ENCODE peak calls at places on chromosomes 6 and 20, in four cellular contexts. V is K562, N is IMR-90, Q is endothelial cell of umbilical vein. K is an unnamed sample. For H3K9me1, the result is how much of the 10 kb centered on the place peaks cover.

GRCh38 chr20:49853640-49854039 is 41.0 kb downstream of the SLC9A8 start:
- DNase-seq in V (no peak), Q (peak), N (peak), K (no peak)

GRCh38 chr6:56552212-56553130 is 90.2 kb downstream of the DST start:
- DNase-seq in V (no peak), N (peak), Q (no peak), K (no peak)

GRCh38 chr20:12660918-12661317 is 347.9 kb upstream of the SPTLC3 start:
- DNase-seq in Q (no peak), V (no peak), N (no peak), K (no peak)

GRCh38 chr6:21053612-21054011 is 519.4 kb downstream of the CDKAL1 start:
- DNase-seq in V (no peak), N (peak), Q (peak), K (no peak)

GRCh38 chr20:57509665-57510237 is 15.2 kb downstream of the CTCFL start:
- DNase-seq in N (no peak), V (peak), Q (no peak), K (no peak)

GRCh38 chr6:163652328-163652727 is 237.8 kb downstream of the QKI start:
- DNase-seq in N (no peak), V (no peak), Q (no peak), K (no peak)

GRCh38 chr20:50220093-50220893 is 29.7 kb downstream of the CEBPB start:
- DNase-seq in N (no peak), V (no peak), Q (no peak), K (no peak)

GRCh38 chr20:7790189-7790588 is 150.1 kb downstream of the HAO1 start:
- DNase-seq in V (no peak), N (no peak), Q (no peak), K (peak)

GRCh38 chr6:21151178-21151956 is 442.2 kb upstream of the SOX4 start:
- DNase-seq in V (no peak), N (no peak), Q (peak), K (no peak)

GRCh38 chr6:163438298-163438939 is 23.9 kb downstream of the QKI start:
- DNase-seq in N (peak), Q (no peak), V (no peak), K (no peak)

GRCh38 chr6:138248878-138249277 is 30.6 kb upstream of the PBOV1 start:
- DNase-seq in N (no peak), Q (no peak), V (no peak), K (no peak)

GRCh38 chr20:63884506-63885263 is 10.2 kb upstream of the DNAJC5 start:
- DNase-seq in V (no peak), N (no peak), Q (no peak), K (no peak)

GRCh38 chr6:32655311-32655710 is 11.1 kb downstream of the HLA-DQB1 start:
- DNase-seq in N (no peak), V (no peak), Q (no peak), K (no peak)

GRCh38 chr20:53981752-53982437 is 88.5 kb downstream of the BCAS1 start:
- DNase-seq in V (no peak), Q (no peak), N (no peak), K (no peak)

GRCh38 chr20:52150440-52151258 is 40.9 kb downstream of the ZFP64 start:
- DNase-seq in V (peak), Q (peak), N (peak), K (no peak)

GRCh38 chr6:76351275-76351674 is 278.8 kb upstream of the IMPG1 start:
- DNase-seq in V (no peak), N (no peak), Q (no peak), K (no peak)

GRCh38 chr20:48467622-48468021 is 360.2 kb downstream of the PREX1 start:
- DNase-seq in Q (no peak), V (peak), N (no peak), K (no peak)

GRCh38 chr20:2101057-2101934 is at the start of gene STK35:
- DNase-seq in V (peak), N (no peak), Q (peak), K (no peak)

GRCh38 chr6:170446841-170447560 is 106.1 kb downstream of the PSMB1 start:
- DNase-seq in V (no peak), Q (no peak), N (no peak), K (no peak)

DNA sequence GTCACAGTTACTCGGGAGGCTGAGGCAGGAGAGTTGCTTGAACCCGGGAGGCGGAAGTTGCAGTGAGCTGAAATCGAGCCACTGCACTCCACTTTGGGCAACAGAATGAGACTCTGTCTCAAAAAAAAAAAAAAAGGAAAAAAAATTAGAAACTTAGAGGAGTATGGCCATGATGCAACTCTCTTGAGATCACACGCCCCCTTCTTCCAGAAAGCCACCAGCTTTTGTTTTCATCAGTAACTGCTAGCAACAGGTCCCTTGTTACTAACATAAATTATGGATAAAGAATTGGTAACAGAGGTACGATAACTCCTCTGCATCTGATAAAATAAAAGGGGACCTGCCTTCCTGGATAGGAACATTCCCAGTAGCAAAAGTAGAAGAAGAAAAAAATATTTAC is 308.2 kb downstream of the CD83 start:
- DNase-seq in N (no peak), Q (no peak), V (no peak), K (no peak)
- H3K9me1 ChIP-seq in N (under half), Q (under half), V (under half), K (under half)

DNA sequence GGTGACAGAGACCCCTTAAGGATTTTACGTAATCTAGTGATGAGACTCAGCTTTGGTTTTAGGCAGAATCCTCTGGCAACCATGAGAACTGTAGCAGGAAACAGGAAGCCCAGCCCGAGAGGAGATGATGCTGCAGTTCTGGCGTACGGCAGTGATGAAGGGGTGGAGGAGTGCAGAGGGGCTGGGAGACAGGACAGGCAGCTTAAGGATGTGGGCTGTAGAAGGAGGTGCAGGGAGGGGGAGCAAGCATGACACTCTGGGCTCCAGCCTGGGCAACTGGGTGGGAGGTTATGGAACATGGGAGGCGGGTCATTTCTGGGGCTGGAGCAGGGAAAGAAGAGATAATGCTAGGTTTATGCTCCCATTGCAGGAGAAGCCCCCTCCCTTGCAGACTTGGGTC is 67.1 kb downstream of the LRFN2 start:
- DNase-seq in Q (no peak), N (no peak), V (no peak), K (no peak)
- H3K9me1 ChIP-seq in Q (under half), N (under half), V (under half), K (under half)

GRCh38 chr20:35840403-35840802 is 68.6 kb downstream of the PHF20 start:
- DNase-seq in N (no peak), Q (no peak), V (no peak), K (no peak)

GRCh38 chr20:35839891-35840290 is 68.1 kb downstream of the PHF20 start:
- DNase-seq in Q (no peak), N (no peak), V (no peak), K (no peak)

GRCh38 chr20:35842361-35842760 is 70.5 kb downstream of the PHF20 start:
- DNase-seq in Q (no peak), N (no peak), V (no peak), K (no peak)

GRCh38 chr20:35837577-35838195 is 65.9 kb downstream of the PHF20 start:
- DNase-seq in V (no peak), Q (no peak), N (peak), K (no peak)

DNA sequence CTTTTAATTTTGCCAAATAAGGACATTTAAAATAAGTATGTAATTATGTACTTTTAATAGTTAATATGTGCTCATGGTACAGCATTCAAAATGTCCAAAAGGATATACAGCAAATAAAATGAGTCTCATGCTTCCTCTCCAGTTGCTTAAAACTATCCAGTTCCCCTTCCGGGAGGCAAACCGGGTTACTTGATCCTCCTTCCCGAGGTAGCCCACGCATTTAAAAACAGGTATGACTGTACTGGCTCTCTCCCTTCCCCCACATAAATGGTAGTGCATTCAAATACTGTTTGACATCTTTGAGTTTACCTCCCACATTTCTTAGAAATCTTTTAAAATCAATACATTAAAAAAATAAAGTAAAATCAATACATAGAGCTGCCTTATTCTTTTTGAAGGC is 66.4 kb downstream of the PHF20 start:
- DNase-seq in Q (no peak), V (no peak), N (no peak), K (no peak)
- H3K9me1 ChIP-seq in Q (under half), V (under half), N (under half), K (under half)

GRCh38 chr20:362271-363254 is 15.7 kb downstream of the NRSN2 start:
- DNase-seq in N (peak), V (peak), Q (peak), K (peak)
- H3K9me1 ChIP-seq in N (under half), V (under half), Q (under half), K (under half)

GRCh38 chr20:29408034-29408695 is 1849.3 kb upstream of the DEFB115 start:
- DNase-seq in N (no peak), Q (no peak), V (no peak), K (no peak)
- H3K9me1 ChIP-seq in N (under half), Q (under half), V (under half), K (under half)

GRCh38 chr6:130559166-130559565 is 193.3 kb downstream of the TMEM200A start:
- DNase-seq in V (no peak), Q (no peak), N (no peak), K (no peak)
- H3K9me1 ChIP-seq in V (under half), Q (under half), N (under half), K (under half)

DNA sequence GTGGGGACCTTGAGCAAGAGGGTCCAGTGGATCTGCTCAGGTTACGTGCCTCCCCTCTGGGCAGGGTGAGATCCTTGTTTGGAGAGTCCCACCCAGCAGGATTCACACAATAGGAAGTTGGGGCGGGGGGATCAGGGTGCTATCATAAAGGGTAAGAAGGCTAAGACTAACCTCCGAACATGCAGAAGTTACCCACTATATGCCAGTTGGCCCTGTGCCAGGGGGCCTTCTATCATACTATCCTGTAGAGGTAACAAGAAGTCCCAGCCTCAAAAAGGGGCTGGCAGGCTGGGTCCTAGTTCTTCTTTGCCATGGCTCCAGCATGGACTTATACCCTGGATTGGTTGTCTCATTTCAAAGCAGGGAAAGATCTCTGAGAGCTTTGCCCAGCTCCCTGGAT is 94.1 kb downstream of the CDH26 start:
- DNase-seq in V (no peak), N (no peak), Q (no peak), K (no peak)
- H3K9me1 ChIP-seq in V (under half), N (under half), Q (under half), K (under half)

DNA sequence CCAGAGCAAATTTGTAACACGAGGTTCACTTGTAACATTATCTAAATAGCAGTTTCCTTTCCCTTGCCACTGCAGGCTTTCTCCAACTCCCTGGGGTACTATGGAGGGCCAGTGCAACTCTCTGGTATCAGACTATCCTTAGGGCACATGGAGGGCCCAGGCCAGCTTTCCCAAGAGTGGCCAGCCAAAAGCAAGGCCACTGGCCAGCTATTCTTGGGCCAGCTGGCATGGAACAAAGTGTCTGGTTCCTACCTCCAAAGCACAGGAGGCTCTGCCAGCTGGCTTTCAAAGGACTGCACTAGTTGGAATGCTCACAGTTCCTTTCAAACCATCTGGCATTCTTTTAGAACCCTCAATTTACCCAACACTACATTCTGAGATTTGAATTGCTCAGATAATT is 8.7 kb downstream of the RNF24 start:
- DNase-seq in V (no peak), N (no peak), Q (no peak), K (no peak)
- H3K9me1 ChIP-seq in V (under half), N (under half), Q (under half), K (under half)

K was measured in keratinocyte.